ENCODE peak calls at places on chromosomes 2 and 18, in five cellular contexts. One of them, this sample, is unnamed.

GRCh38 chr18:45974088-45974536 is 7.0 kb upstream of the EPG5 start:
- DNase-seq in A549: peak; percentile 21
- DNase-seq in sigmoid colon: no peak
- DNase-seq in ovary: no peak
- DNase-seq in thyroid gland: peak; percentile 62
- DNase-seq in this sample: no peak

GRCh38 chr2:59935005-59935404 is 618.4 kb downstream of the BCL11A start:
- DNase-seq in A549: no peak
- DNase-seq in sigmoid colon: no peak
- DNase-seq in ovary: no peak
- DNase-seq in thyroid gland: no peak
- DNase-seq in this sample: no peak

GRCh38 chr2:199364153-199364552 is 93.6 kb downstream of the SATB2 start:
- DNase-seq in A549: no peak
- DNase-seq in sigmoid colon: no peak
- DNase-seq in ovary: no peak
- DNase-seq in thyroid gland: no peak
- DNase-seq in this sample: no peak

GRCh38 chr2:36088716-36089328 is 266.8 kb upstream of the CRIM1 start:
- DNase-seq in A549: no peak
- DNase-seq in sigmoid colon: no peak
- DNase-seq in ovary: no peak
- DNase-seq in thyroid gland: no peak
- DNase-seq in this sample: no peak

GRCh38 chr2:74014813-74015212 is 30.1 kb downstream of the TET3 start:
- DNase-seq in A549: no peak
- DNase-seq in sigmoid colon: no peak
- DNase-seq in ovary: no peak
- DNase-seq in thyroid gland: no peak
- DNase-seq in this sample: peak; percentile 40

GRCh38 chr2:158973111-158973510 is 4.7 kb downstream of the TANC1 start:
- DNase-seq in A549: no peak
- DNase-seq in sigmoid colon: no peak
- DNase-seq in ovary: no peak
- DNase-seq in thyroid gland: no peak
- DNase-seq in this sample: no peak

GRCh38 chr2:26712486-26713465 is 20.3 kb downstream of the KCNK3 start:
- DNase-seq in A549: no peak
- DNase-seq in sigmoid colon: peak; percentile 85
- DNase-seq in ovary: no peak
- DNase-seq in thyroid gland: peak; percentile 42
- DNase-seq in this sample: no peak

GRCh38 chr2:190592831-190593230 is 56.1 kb upstream of the NAB1 start:
- DNase-seq in A549: no peak
- DNase-seq in sigmoid colon: no peak
- DNase-seq in ovary: no peak
- DNase-seq in thyroid gland: no peak
- DNase-seq in this sample: no peak

GRCh38 chr2:48358982-48359381 is 171.0 kb upstream of the STON1 start:
- DNase-seq in A549: no peak
- DNase-seq in sigmoid colon: no peak
- DNase-seq in ovary: no peak
- DNase-seq in thyroid gland: no peak
- DNase-seq in this sample: no peak

GRCh38 chr2:160007111-160007510 is 55.3 kb downstream of the PLA2R1 start:
- DNase-seq in A549: no peak
- DNase-seq in sigmoid colon: no peak
- DNase-seq in ovary: no peak
- DNase-seq in thyroid gland: no peak
- DNase-seq in this sample: no peak

GRCh38 chr2:108377411-108377810 is 343 bp upstream of the SULT1C4 start:
- DNase-seq in A549: no peak
- DNase-seq in sigmoid colon: no peak
- DNase-seq in ovary: no peak
- DNase-seq in thyroid gland: no peak
- DNase-seq in this sample: no peak

GRCh38 chr2:162840598-162841246 is 2.2 kb upstream of the KCNH7 start:
- DNase-seq in A549: peak; percentile 4
- DNase-seq in sigmoid colon: no peak
- DNase-seq in ovary: peak; percentile 43
- DNase-seq in thyroid gland: peak; percentile 41
- DNase-seq in this sample: no peak

GRCh38 chr2:108145551-108145950 is 94.2 kb upstream of the SULT1C3 start:
- DNase-seq in A549: no peak
- DNase-seq in sigmoid colon: no peak
- DNase-seq in ovary: no peak
- DNase-seq in thyroid gland: no peak
- DNase-seq in this sample: no peak

GRCh38 chr2:2849464-2850217 is 518.6 kb upstream of the MYT1L start:
- DNase-seq in A549: no peak
- DNase-seq in sigmoid colon: no peak
- DNase-seq in ovary: no peak
- DNase-seq in thyroid gland: no peak
- DNase-seq in this sample: peak; percentile 67

GRCh38 chr2:138829326-138829725 is 49.1 kb upstream of the NXPH2 start:
- DNase-seq in A549: peak; percentile 28
- DNase-seq in sigmoid colon: no peak
- DNase-seq in ovary: peak; percentile 31
- DNase-seq in thyroid gland: peak; percentile 48
- DNase-seq in this sample: no peak

GRCh38 chr18:46946656-46947282 is 29.4 kb downstream of the KATNAL2 start:
- DNase-seq in A549: peak; percentile 88
- DNase-seq in sigmoid colon: peak; percentile 81
- DNase-seq in ovary: peak; percentile 72
- DNase-seq in thyroid gland: peak; percentile 74
- DNase-seq in this sample: peak; percentile 87

GRCh38 chr2:85558160-85558559 is 3.1 kb downstream of the GGCX start:
- DNase-seq in A549: no peak
- DNase-seq in sigmoid colon: no peak
- DNase-seq in ovary: no peak
- DNase-seq in thyroid gland: no peak
- DNase-seq in this sample: no peak

DNA sequence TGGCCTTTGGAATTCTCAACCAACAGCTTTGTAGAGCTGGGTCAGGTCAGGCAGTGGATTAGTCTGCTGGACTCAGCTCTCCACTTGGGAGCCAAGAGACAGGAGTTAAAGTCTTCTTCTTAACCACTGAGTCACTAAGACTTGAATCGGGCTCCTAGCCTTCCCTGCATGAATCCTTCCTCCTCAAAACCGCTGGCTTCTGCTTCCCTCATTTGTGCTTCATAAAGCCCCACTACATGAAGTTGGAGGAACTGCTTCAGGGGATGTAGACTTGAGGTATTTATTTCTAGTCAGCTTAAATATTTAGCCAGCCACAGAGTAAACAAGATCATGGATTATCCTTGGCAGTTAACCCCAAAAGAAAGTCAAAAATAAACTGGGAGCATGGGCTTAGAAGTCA is 536.3 kb upstream of the TNP1 start:
- DNase-seq in A549: no peak
- DNase-seq in sigmoid colon: no peak
- DNase-seq in ovary: no peak
- DNase-seq in thyroid gland: no peak
- DNase-seq in this sample: no peak
- TF ChIP-seq POLR2A in A549: no peak
- TF ChIP-seq POLR2A in sigmoid colon: no peak
- TF ChIP-seq POLR2A in ovary: no peak
- TF ChIP-seq POLR2A in thyroid gland: no peak
- TF ChIP-seq POLR2A in this sample: no peak

GRCh38 chr2:112588611-112589045 is 4.2 kb downstream of the CHCHD5 start:
- DNase-seq in A549: no peak
- DNase-seq in sigmoid colon: no peak
- DNase-seq in ovary: no peak
- DNase-seq in thyroid gland: peak; percentile 39
- DNase-seq in this sample: no peak
- TF ChIP-seq POLR2A in A549: no peak
- TF ChIP-seq POLR2A in sigmoid colon: no peak
- TF ChIP-seq POLR2A in ovary: no peak
- TF ChIP-seq POLR2A in thyroid gland: no peak
- TF ChIP-seq POLR2A in this sample: no peak

DNA sequence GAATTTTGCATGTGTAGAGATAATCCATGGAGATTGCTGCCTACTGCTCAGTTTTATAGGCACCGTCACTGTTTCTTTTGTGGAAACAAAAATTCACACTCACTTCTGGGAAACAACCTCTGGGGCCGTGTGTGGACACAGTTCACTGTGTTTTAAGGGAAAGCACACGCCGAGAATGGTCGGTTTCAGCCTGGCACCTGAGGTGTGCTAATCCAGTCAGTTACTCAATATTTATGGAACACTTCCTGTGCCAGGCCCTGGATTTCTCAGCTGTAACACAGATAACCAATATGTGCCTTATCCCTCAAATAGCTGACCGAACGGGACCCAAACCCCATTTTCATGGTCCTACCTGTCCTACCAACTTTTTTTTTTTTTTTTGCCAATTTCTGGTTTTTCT is 179.6 kb downstream of the MGAT5 start:
- DNase-seq in A549: no peak
- DNase-seq in sigmoid colon: no peak
- DNase-seq in ovary: no peak
- DNase-seq in thyroid gland: no peak
- DNase-seq in this sample: no peak
- TF ChIP-seq POLR2A in A549: no peak
- TF ChIP-seq POLR2A in sigmoid colon: no peak
- TF ChIP-seq POLR2A in ovary: no peak
- TF ChIP-seq POLR2A in thyroid gland: no peak
- TF ChIP-seq POLR2A in this sample: no peak

DNA sequence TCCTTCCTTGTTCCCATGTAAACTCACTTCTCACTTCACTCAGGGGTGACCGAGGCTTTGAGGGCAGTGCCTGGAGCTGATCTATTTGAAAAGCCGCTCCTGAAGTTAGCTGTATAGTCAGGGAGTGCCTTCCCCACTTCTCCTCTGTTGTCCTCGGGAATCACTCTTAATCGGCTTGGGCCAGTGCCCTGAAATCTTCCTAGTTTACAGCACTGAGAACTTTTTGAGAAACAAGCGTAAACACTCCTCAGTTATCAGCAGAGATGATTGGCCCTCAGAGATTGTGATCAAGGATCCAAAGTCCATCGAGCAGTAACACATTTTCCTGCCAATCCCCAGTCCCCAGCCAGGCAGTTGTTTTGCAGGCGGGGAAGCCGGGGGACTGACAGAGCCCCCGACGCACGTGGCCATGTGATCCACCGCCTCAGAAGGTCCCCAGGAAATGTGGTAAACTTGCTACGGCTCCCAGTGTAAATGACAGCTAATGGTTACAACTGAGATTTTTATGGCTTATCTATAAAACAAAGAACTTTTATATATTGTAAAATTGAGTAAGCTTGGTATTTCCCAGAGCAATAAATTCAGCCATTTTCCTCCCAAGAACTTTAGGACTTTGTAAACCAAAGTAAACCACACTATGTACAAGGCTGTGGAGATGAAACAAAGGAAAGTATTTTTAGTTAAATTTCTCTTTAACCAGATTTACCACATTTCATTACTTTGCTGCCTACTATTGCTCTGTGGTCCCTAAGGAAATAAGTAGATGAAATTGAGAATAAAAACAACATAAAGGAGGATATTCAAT is 53.5 kb downstream of the C18orf63 start:
- DNase-seq in A549: no peak
- DNase-seq in sigmoid colon: no peak
- DNase-seq in ovary: no peak
- DNase-seq in thyroid gland: peak; percentile 50
- DNase-seq in this sample: no peak
- TF ChIP-seq POLR2A in A549: no peak
- TF ChIP-seq POLR2A in sigmoid colon: no peak
- TF ChIP-seq POLR2A in ovary: no peak
- TF ChIP-seq POLR2A in thyroid gland: no peak
- TF ChIP-seq POLR2A in this sample: no peak

GRCh38 chr2:61710711-61711110 is 143.1 kb downstream of the FAM161A start:
- DNase-seq in A549: no peak
- DNase-seq in sigmoid colon: no peak
- DNase-seq in ovary: no peak
- DNase-seq in thyroid gland: no peak
- DNase-seq in this sample: no peak

GRCh38 chr2:61705625-61706024 is 148.2 kb downstream of the FAM161A start:
- DNase-seq in A549: no peak
- DNase-seq in sigmoid colon: no peak
- DNase-seq in ovary: no peak
- DNase-seq in thyroid gland: no peak
- DNase-seq in this sample: no peak

GRCh38 chr2:61712060-61712459 is 141.8 kb downstream of the FAM161A start:
- DNase-seq in A549: no peak
- DNase-seq in sigmoid colon: no peak
- DNase-seq in ovary: no peak
- DNase-seq in thyroid gland: no peak
- DNase-seq in this sample: no peak

GRCh38 chr2:61713457-61713856 is 140.4 kb downstream of the FAM161A start:
- DNase-seq in A549: no peak
- DNase-seq in sigmoid colon: no peak
- DNase-seq in ovary: no peak
- DNase-seq in thyroid gland: no peak
- DNase-seq in this sample: no peak

DNA sequence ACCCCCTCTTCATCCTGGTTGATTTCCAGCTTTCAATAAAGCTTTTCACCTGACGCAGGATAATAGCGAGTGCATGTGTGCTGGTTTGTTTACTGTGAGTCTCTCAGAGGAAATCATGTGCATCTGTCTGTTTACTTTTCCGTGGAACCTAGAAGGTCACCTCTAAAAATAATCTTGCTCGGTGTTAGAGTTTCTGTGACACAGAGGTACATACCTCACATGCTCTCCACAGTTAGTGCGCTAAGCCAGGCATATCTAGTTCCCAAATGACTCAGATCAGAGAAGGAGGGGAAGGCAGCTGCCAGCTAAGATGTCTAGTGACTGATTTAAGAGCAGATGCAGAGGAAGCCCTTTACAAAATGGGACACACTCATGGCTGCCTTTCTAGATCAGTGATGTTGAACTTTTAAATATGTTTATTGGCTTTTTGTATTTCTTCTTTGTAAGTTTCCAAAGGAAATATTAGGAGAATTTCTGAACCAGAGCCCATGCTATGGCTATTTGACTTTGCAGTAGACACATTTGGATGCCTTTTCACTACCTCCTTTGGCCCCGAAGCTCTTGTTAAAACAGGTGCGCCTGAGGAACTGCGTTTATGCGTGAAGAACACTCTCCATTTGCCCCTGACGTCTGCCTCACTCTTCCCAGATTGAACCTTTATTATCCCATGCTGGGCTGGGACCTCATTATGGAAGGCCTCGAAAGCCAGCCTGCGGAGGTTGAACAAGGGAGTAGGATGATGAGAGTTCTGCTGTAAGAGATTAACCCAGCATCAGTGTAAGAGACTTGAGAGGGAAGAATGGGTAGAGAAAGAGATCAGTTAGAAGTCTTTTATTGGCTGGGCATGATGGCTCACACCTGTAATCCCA is 145.6 kb downstream of the FAM161A start:
- DNase-seq in A549: peak; percentile 57
- DNase-seq in sigmoid colon: no peak
- DNase-seq in ovary: no peak
- DNase-seq in thyroid gland: peak; percentile 75
- DNase-seq in this sample: no peak
- TF ChIP-seq POLR2A in A549: no peak
- TF ChIP-seq POLR2A in sigmoid colon: no peak
- TF ChIP-seq POLR2A in ovary: no peak
- TF ChIP-seq POLR2A in thyroid gland: peak; percentile 75
- TF ChIP-seq POLR2A in this sample: no peak

GRCh38 chr18:50307738-50308470 is 20.4 kb upstream of the CXXC1 start:
- DNase-seq in A549: peak; percentile 86
- DNase-seq in sigmoid colon: peak; percentile 94
- DNase-seq in ovary: peak; percentile 91
- DNase-seq in thyroid gland: peak; percentile 93
- DNase-seq in this sample: peak; percentile 96
- TF ChIP-seq POLR2A in A549: no peak
- TF ChIP-seq POLR2A in sigmoid colon: no peak
- TF ChIP-seq POLR2A in ovary: no peak
- TF ChIP-seq POLR2A in thyroid gland: no peak
- TF ChIP-seq POLR2A in this sample: no peak